ENCODE peak calls at places on chromosomes 2 and 18, in seven cellular contexts. E, Z, O, B, H, J and R are unnamed samples.

GRCh38 chr2:153971250-153971649 is 99.5 kb downstream of the GALNT13 start:
- DNase-seq in E (no peak), Z (no peak), O (no peak), B (no peak), H (no peak), J (no peak), R (no peak)

GRCh38 chr2:127465258-127465657 is 47.0 kb downstream of the PROC start:
- DNase-seq in E (no peak), Z (no peak), O (no peak), B (no peak), H (no peak), J (peak; percentile 10), R (no peak)

GRCh38 chr18:12328179-12328823 is 20.3 kb downstream of the TUBB6 start:
- DNase-seq in E (no peak), Z (no peak), O (no peak), B (no peak), H (no peak), J (no peak), R (no peak)

GRCh38 chr18:67599277-67599676 is 82.8 kb upstream of the DSEL start:
- DNase-seq in E (peak; percentile 10), Z (no peak), O (peak; percentile 11), B (no peak), H (no peak), J (no peak), R (no peak)

GRCh38 chr2:18378020-18378653 is 182.3 kb downstream of the RDH14 start:
- DNase-seq in E (peak; percentile 48), Z (no peak), O (peak; percentile 66), B (no peak), H (peak; percentile 53), J (peak; percentile 10), R (peak; percentile 31)

GRCh38 chr2:102473020-102473419 is at the start of gene SLC9A4:
- DNase-seq in E (peak; percentile 41), Z (no peak), O (peak; percentile 62), B (peak; percentile 41), H (peak; percentile 59), J (peak; percentile 62), R (peak; percentile 9)

GRCh38 chr2:170530284-170530745 is 184.8 kb upstream of the SP5 start:
- DNase-seq in E (peak; percentile 20), Z (no peak), O (peak; percentile 81), B (no peak), H (peak; percentile 59), J (no peak), R (no peak)

GRCh38 chr18:59011786-59012185 is 127.9 kb upstream of the SEC11C start:
- DNase-seq in E (no peak), Z (no peak), O (no peak), B (no peak), H (no peak), J (no peak), R (no peak)

GRCh38 chr2:168814939-168815907 is 12.8 kb downstream of the NOSTRIN start:
- DNase-seq in E (no peak), Z (no peak), O (no peak), B (no peak), H (no peak), J (no peak), R (no peak)

GRCh38 chr18:79798999-79799370 is 1.2 kb downstream of the KCNG2 start:
- DNase-seq in E (no peak), Z (no peak), O (no peak), B (no peak), H (peak; percentile 62), J (no peak), R (no peak)

GRCh38 chr18:67266591-67267237 is 249.8 kb downstream of the DSEL start:
- DNase-seq in E (no peak), Z (peak; percentile 43), O (peak; percentile 51), B (no peak), H (no peak), J (no peak), R (no peak)

GRCh38 chr2:15736396-15737180 is 144.9 kb downstream of the DDX1 start:
- DNase-seq in E (no peak), Z (no peak), O (no peak), B (no peak), H (no peak), J (no peak), R (no peak)

GRCh38 chr2:61328707-61329251 is 142.1 kb downstream of the USP34 start:
- DNase-seq in E (no peak), Z (no peak), O (no peak), B (peak; percentile 54), H (no peak), J (no peak), R (no peak)

GRCh38 chr2:107334311-107334710 is 448.3 kb upstream of the ST6GAL2 start:
- DNase-seq in E (no peak), Z (no peak), O (no peak), B (no peak), H (no peak), J (no peak), R (no peak)

GRCh38 chr2:111622859-111623258 is 261.1 kb downstream of the ANAPC1 start:
- DNase-seq in E (no peak), Z (no peak), O (peak; percentile 74), B (no peak), H (no peak), J (no peak), R (no peak)

GRCh38 chr18:49070552-49070951 is 119.8 kb upstream of the SMAD7 start:
- DNase-seq in E (no peak), Z (no peak), O (no peak), B (no peak), H (no peak), J (no peak), R (no peak)

GRCh38 chr18:51107594-51108305 is 77.7 kb downstream of the SMAD4 start:
- DNase-seq in E (no peak), Z (no peak), O (no peak), B (no peak), H (no peak), J (no peak), R (no peak)

GRCh38 chr2:109393211-109393610 is 220.6 kb downstream of the SEPTIN10 start:
- DNase-seq in E (no peak), Z (no peak), O (no peak), B (no peak), H (no peak), J (no peak), R (no peak)

GRCh38 chr2:102107741-102108070 is 34.8 kb upstream of the IL1R1 start:
- DNase-seq in E (no peak), Z (no peak), O (no peak), B (no peak), H (no peak), J (no peak), R (no peak)

GRCh38 chr2:44672431-44672830 is 269.1 kb upstream of the SIX3 start:
- DNase-seq in E (no peak), Z (no peak), O (no peak), B (no peak), H (no peak), J (no peak), R (no peak)

GRCh38 chr2:105102963-105103421 is 65.1 kb downstream of the MRPS9 start:
- DNase-seq in E (no peak), Z (peak; percentile 7), O (peak; percentile 58), B (no peak), H (no peak), J (no peak), R (no peak)

GRCh38 chr18:9914584-9915290 is 921 bp downstream of the VAPA start:
- DNase-seq in E (peak; percentile 49), Z (peak; percentile 31), O (peak; percentile 87), B (no peak), H (peak; percentile 46), J (peak; percentile 66), R (peak; percentile 44)

GRCh38 chr2:103008586-103008985 is 246.8 kb downstream of the TMEM182 start:
- DNase-seq in E (no peak), Z (no peak), O (no peak), B (no peak), H (no peak), J (no peak), R (no peak)

GRCh38 chr2:226552571-226553285 is 246.9 kb downstream of the IRS1 start:
- DNase-seq in E (no peak), Z (no peak), O (no peak), B (no peak), H (no peak), J (no peak), R (no peak)

GRCh38 chr2:51263921-51264320 is 232.0 kb upstream of the NRXN1 start:
- DNase-seq in E (no peak), Z (no peak), O (no peak), B (no peak), H (no peak), J (no peak), R (no peak)

GRCh38 chr2:13923823-13924222 is 708.7 kb upstream of the LRATD1 start:
- DNase-seq in E (no peak), Z (no peak), O (no peak), B (no peak), H (no peak), J (no peak), R (no peak)

GRCh38 chr2:8638327-8638726 is 43.5 kb upstream of the ID2 start:
- DNase-seq in E (no peak), Z (no peak), O (no peak), B (no peak), H (no peak), J (no peak), R (no peak)

GRCh38 chr18:50350699-50351098 is 24.1 kb upstream of the SKA1 start:
- DNase-seq in E (no peak), Z (no peak), O (no peak), B (no peak), H (no peak), J (no peak), R (no peak)

GRCh38 chr18:59621027-59621426 is 76.2 kb downstream of the CCBE1 start:
- DNase-seq in E (no peak), Z (no peak), O (peak; percentile 65), B (no peak), H (no peak), J (no peak), R (no peak)

GRCh38 chr18:31497404-31497710 is 620 bp upstream of the DSG2 start:
- DNase-seq in E (no peak), Z (no peak), O (no peak), B (no peak), H (no peak), J (no peak), R (no peak)

GRCh38 chr2:200471928-200472645 is 37.8 kb downstream of the KCTD18 start:
- DNase-seq in E (no peak), Z (no peak), O (no peak), B (no peak), H (no peak), J (no peak), R (no peak)